ENCODE peak calls at places on chromosomes 4 and X, in eight cellular contexts. U, R, V, N, T, S, K and G are unnamed samples.

GRCh38 chr4:18846313-18846712 is 824.8 kb upstream of the LCORL start:
- DNase-seq in R (no peak), V (no peak), K (no peak), T (no peak), N (no peak), U (no peak), S (no peak), G (no peak)

GRCh38 chr4:112732142-112732541 is 95.2 kb downstream of the LARP7 start:
- DNase-seq in S (no peak), K (no peak), V (no peak), T (no peak), U (no peak), R (no peak), N (no peak), G (no peak)

GRCh38 chr4:166498541-166498940 is 625.5 kb downstream of the TLL1 start:
- DNase-seq in R (no peak), T (no peak), U (no peak), S (no peak), K (no peak), N (no peak), V (no peak), G (no peak)

GRCh38 chrX:134679644-134680043 is 21.4 kb upstream of the PLAC1 start:
- DNase-seq in R (no peak), K (no peak), N (no peak), U (no peak), S (no peak), V (no peak), T (no peak), G (no peak)

GRCh38 chr4:5469151-5469775 is 239.1 kb downstream of the EVC2 start:
- DNase-seq in N (no peak), U (no peak), R (no peak), S (no peak), K (no peak), V (no peak), T (no peak), G (no peak)

GRCh38 chr4:153520227-153520626 is 54.1 kb downstream of the TMEM131L start:
- DNase-seq in T (no peak), V (no peak), S (no peak), U (no peak), N (no peak), R (no peak), K (no peak), G (no peak)

GRCh38 chr4:37717575-37717974 is 31.4 kb upstream of the RELL1 start:
- DNase-seq in K (no peak), N (no peak), S (no peak), V (no peak), R (peak), T (no peak), U (no peak), G (no peak)

GRCh38 chr4:25884040-25884788 is 21.4 kb upstream of the SEL1L3 start:
- DNase-seq in K (no peak), R (no peak), V (no peak), N (no peak), U (no peak), T (no peak), S (no peak), G (no peak)

GRCh38 chrX:53595266-53595810 is 91.2 kb downstream of the HUWE1 start:
- DNase-seq in R (no peak), N (no peak), U (no peak), T (no peak), K (no peak), S (no peak), V (no peak), G (no peak)

GRCh38 chrX:18422325-18422724 is 3.1 kb upstream of the CDKL5 start:
- DNase-seq in N (no peak), V (no peak), R (peak), K (peak), T (no peak), S (no peak), U (no peak), G (no peak)

GRCh38 chrX:134294548-134294947 is 57.6 kb downstream of the CCDC160 start:
- DNase-seq in U (no peak), S (no peak), R (no peak), V (no peak), K (no peak), N (peak), T (no peak), G (no peak)